ENCODE peak calls at places on chromosomes 13 and 19, in ten cellular contexts. C is breast epithelium, Q is heart right ventricle, W is upper lobe of right lung, B is BJ, N is mammary epithelial cell, U is thyroid gland, G is fibroblast of the aortic adventitia, L is ovary, R is endothelial cell. M is an unnamed sample.

GRCh38 chr19:13610042-13610691 is 103.9 kb upstream of the CACNA1A start:
- DNase-seq in C (no peak), Q (no peak), W (no peak), B (no peak), N (no peak), U (no peak), G (no peak), L (no peak), R (no peak), M (no peak)

GRCh38 chr19:52533901-52534300 is 6.4 kb downstream of the ZNF808 start:
- DNase-seq in C (peak), Q (peak), W (no peak), B (no peak), N (no peak), U (peak), G (no peak), L (no peak), R (no peak), M (no peak)

GRCh38 chr13:32752997-32753606 is 166.8 kb downstream of the PDS5B start:
- DNase-seq in C (no peak), Q (no peak), W (no peak), B (no peak), N (no peak), U (no peak), G (no peak), L (no peak), R (no peak), M (no peak)

GRCh38 chr13:36082396-36082795 is 48.8 kb downstream of the DCLK1 start:
- DNase-seq in C (no peak), Q (no peak), W (no peak), B (no peak), N (no peak), U (no peak), G (no peak), L (no peak), R (no peak), M (no peak)

GRCh38 chr19:4369888-4370260 is 26.5 kb downstream of the MPND start:
- DNase-seq in C (no peak), Q (no peak), W (peak), B (no peak), N (peak), U (peak), G (no peak), L (peak), R (peak), M (no peak)

GRCh38 chr13:74641586-74641985 is 507.4 kb upstream of the KLF12 start:
- DNase-seq in C (no peak), Q (no peak), W (no peak), B (no peak), N (peak), U (peak), G (peak), L (no peak), R (no peak), M (no peak)

GRCh38 chr13:38922170-38922569 is 68.5 kb downstream of the STOML3 start:
- DNase-seq in C (no peak), Q (no peak), W (no peak), B (no peak), N (no peak), U (no peak), G (no peak), L (no peak), R (no peak), M (no peak)

GRCh38 chr19:41882568-41883462 is at the start of gene ARHGEF1:
- DNase-seq in C (no peak), Q (peak), W (peak), B (no peak), N (peak), U (peak), G (no peak), L (peak), R (peak), M (no peak)

GRCh38 chr13:106096661-106097092 is 438.8 kb downstream of the EFNB2 start:
- DNase-seq in C (no peak), Q (no peak), W (no peak), B (no peak), N (peak), U (no peak), G (no peak), L (no peak), R (no peak), M (no peak)

GRCh38 chr19:36267061-36267845 is 52.3 kb downstream of the ZNF146 start:
- DNase-seq in C (no peak), Q (no peak), W (no peak), B (no peak), N (no peak), U (no peak), G (no peak), L (no peak), R (no peak), M (no peak)

GRCh38 chr19:1469936-1470863 is 8.8 kb downstream of the C19orf25 start:
- DNase-seq in C (peak), Q (peak), W (no peak), B (no peak), N (no peak), U (peak), G (no peak), L (peak), R (no peak), M (no peak)

GRCh38 chr19:1473056-1473400 is 6.0 kb downstream of the C19orf25 start:
- DNase-seq in C (no peak), Q (no peak), W (no peak), B (no peak), N (no peak), U (no peak), G (no peak), L (no peak), R (no peak), M (no peak)

GRCh38 chr19:1470864-1471513 is 8.0 kb downstream of the C19orf25 start:
- DNase-seq in C (no peak), Q (no peak), W (no peak), B (no peak), N (no peak), U (peak), G (no peak), L (no peak), R (no peak), M (no peak)

GRCh38 chr19:1472227-1473055 is 6.6 kb downstream of the C19orf25 start:
- DNase-seq in C (no peak), Q (no peak), W (no peak), B (no peak), N (no peak), U (no peak), G (no peak), L (no peak), R (no peak), M (no peak)

DNA sequence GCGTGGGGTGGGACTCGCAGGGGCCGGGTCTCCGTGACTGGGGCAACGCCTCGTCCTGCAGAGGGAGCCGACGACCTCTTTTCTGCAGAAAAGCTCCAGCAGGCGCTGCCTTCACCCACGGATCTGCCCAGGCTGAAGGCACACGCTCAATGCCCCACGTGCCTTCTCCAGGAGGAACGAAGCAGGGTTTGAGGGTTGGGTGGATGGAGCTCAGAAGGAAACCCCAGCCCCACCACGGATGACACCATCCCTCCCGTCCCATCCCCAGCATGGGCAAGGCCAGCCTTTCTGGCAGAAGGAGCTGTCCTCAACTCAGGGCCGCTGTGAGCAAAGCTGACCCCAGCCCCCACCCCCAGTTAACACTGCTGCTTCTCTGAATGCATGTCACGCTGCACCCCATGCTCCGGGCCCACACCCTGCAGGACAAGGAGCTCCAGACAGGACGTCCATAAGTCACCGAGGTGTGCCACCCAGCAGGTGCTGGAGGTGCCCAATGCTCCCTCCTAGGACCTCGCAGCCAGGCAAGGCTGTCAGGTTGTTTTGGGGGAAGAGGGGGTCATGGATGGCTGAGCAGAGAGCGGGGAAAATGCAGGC is 7.4 kb downstream of the C19orf25 start:
- DNase-seq in C (no peak), Q (no peak), W (no peak), B (no peak), N (no peak), U (no peak), G (no peak), L (no peak), R (no peak), M (no peak)
- TF ChIP-seq CTCF in C (no peak), Q (no peak), W (no peak), B (peak), N (no peak), U (no peak), G (peak), L (no peak), R (no peak), M (no peak)

GRCh38 chr13:80888421-80888820 is 547.5 kb upstream of the SPRY2 start:
- DNase-seq in C (no peak), Q (no peak), W (no peak), B (no peak), N (no peak), U (no peak), G (no peak), L (no peak), R (no peak), M (no peak)
- TF ChIP-seq CTCF in C (no peak), Q (no peak), W (no peak), B (no peak), N (no peak), U (no peak), G (no peak), L (no peak), R (no peak), M (no peak)

GRCh38 chr19:18202759-18203407 is 959 bp downstream of the RAB3A start:
- DNase-seq in C (no peak), Q (peak), W (peak), B (no peak), N (peak), U (peak), G (no peak), L (peak), R (peak), M (no peak)
- TF ChIP-seq CTCF in C (no peak), Q (peak), W (peak), B (peak), N (peak), U (peak), G (peak), L (no peak), R (peak), M (no peak)

DNA sequence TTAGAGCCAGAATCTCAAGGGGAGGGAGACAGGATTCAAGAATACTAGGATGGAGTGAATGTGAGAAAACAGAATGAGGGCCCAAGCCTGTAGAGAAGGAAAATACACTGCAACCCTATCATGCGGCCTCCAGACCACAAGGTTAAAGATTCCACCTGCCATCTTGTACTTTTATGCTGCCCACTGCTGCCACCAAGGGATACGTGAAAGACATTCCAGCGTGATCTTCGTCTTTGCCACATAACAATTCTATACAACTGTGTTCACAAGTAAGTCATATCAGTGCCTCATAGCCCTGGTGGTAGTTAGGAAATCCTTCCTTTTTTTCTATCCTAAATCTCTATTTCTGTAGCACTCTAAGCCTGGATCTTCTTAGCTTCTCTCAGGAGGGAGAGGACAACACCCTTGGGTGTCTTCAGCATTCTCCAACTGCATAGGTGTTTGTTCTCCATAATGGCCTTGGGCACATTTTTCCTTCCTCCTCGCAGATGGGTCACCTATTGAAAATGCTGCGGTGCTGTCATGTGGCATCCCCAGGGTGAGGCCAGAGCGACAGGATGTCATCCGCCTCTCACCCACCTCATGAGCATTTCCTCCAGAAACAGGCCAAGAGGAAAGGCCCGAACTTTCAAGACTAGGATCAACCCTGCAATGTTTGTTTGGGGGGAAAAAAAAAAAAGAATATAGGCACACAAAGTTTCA is 13.6 kb downstream of the TPT1 start:
- DNase-seq in C (no peak), Q (no peak), W (no peak), B (no peak), N (peak), U (no peak), G (no peak), L (no peak), R (no peak), M (no peak)
- TF ChIP-seq CTCF in C (no peak), Q (no peak), W (no peak), B (no peak), N (no peak), U (no peak), G (no peak), L (no peak), R (no peak), M (no peak)

DNA sequence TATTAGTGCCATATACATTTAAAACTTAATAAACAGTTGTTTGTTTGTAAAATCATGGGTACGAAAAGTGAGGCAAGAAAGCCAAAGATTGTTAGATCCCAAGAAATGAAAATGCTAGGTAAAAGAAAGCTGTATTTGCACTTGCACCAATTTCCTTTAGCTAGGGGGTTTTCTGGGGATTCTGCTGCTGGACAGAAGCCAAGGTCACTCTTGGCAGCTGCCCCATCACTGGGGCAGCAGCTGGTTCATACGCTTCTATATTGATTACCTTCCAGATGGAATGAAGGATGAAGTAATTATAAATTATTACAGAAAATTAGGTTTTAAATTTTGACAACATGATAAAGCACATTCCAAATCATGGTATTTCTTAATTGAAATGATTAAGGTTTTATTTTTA is 127.4 kb downstream of the SLITRK5 start:
- DNase-seq in C (no peak), Q (no peak), W (no peak), B (no peak), N (no peak), U (no peak), G (no peak), L (no peak), R (no peak), M (no peak)
- TF ChIP-seq CTCF in C (no peak), Q (no peak), W (no peak), B (no peak), N (no peak), U (no peak), G (no peak), L (no peak), R (no peak), M (no peak)

GRCh38 chr13:77034883-77035282 is 7.9 kb upstream of the FBXL3 start:
- DNase-seq in C (no peak), Q (no peak), W (no peak), B (no peak), N (peak), U (no peak), G (peak), L (no peak), R (no peak), M (no peak)
- TF ChIP-seq CTCF in C (no peak), Q (no peak), W (no peak), B (no peak), N (no peak), U (no peak), G (no peak), L (no peak), R (no peak), M (no peak)

GRCh38 chr19:47255947-47256687 is at the start of gene CCDC9:
- DNase-seq in C (peak), Q (peak), W (peak), B (no peak), N (peak), U (peak), G (peak), L (peak), R (peak), M (peak)
- TF ChIP-seq CTCF in C (no peak), Q (no peak), W (no peak), B (no peak), N (no peak), U (peak), G (no peak), L (no peak), R (no peak), M (no peak)

GRCh38 chr13:37602743-37603381 is 4.3 kb upstream of the POSTN start:
- DNase-seq in C (no peak), Q (no peak), W (no peak), B (no peak), N (no peak), U (no peak), G (peak), L (no peak), R (no peak), M (no peak)

GRCh38 chr13:37599509-37599908 is 941 bp upstream of the POSTN start:
- DNase-seq in C (no peak), Q (no peak), W (no peak), B (no peak), N (no peak), U (no peak), G (peak), L (no peak), R (no peak), M (no peak)

GRCh38 chr13:37595162-37595561 is 3.4 kb downstream of the POSTN start:
- DNase-seq in C (no peak), Q (no peak), W (no peak), B (no peak), N (peak), U (no peak), G (peak), L (no peak), R (no peak), M (no peak)

GRCh38 chr13:37597477-37597876 is 1.1 kb downstream of the POSTN start:
- DNase-seq in C (no peak), Q (no peak), W (no peak), B (no peak), N (no peak), U (no peak), G (no peak), L (no peak), R (no peak), M (no peak)

GRCh38 chr13:37598572-37598971 is at the start of gene POSTN:
- DNase-seq in C (no peak), Q (no peak), W (no peak), B (no peak), N (no peak), U (no peak), G (peak), L (no peak), R (no peak), M (no peak)
- TF ChIP-seq CTCF in C (no peak), Q (no peak), W (no peak), B (no peak), N (no peak), U (no peak), G (no peak), L (no peak), R (no peak), M (no peak)

GRCh38 chr19:18867751-18868150 is 28.2 kb downstream of the CERS1 start:
- DNase-seq in C (no peak), Q (no peak), W (no peak), B (no peak), N (no peak), U (no peak), G (no peak), L (no peak), R (no peak), M (no peak)

GRCh38 chr19:18869231-18869575 is 26.8 kb downstream of the CERS1 start:
- DNase-seq in C (no peak), Q (no peak), W (no peak), B (no peak), N (no peak), U (no peak), G (no peak), L (no peak), R (no peak), M (no peak)

GRCh38 chr19:18867199-18867598 is 28.8 kb downstream of the CERS1 start:
- DNase-seq in C (no peak), Q (no peak), W (no peak), B (no peak), N (no peak), U (no peak), G (no peak), L (no peak), R (no peak), M (no peak)

GRCh38 chr19:18869781-18870530 is 26.0 kb downstream of the CERS1 start:
- DNase-seq in C (no peak), Q (no peak), W (no peak), B (no peak), N (no peak), U (no peak), G (no peak), L (no peak), R (no peak), M (no peak)

GRCh38 chr19:18868380-18869230 is 27.4 kb downstream of the CERS1 start:
- DNase-seq in C (no peak), Q (no peak), W (no peak), B (no peak), N (no peak), U (no peak), G (no peak), L (peak), R (no peak), M (no peak)
- TF ChIP-seq CTCF in C (no peak), Q (no peak), W (no peak), B (no peak), N (no peak), U (no peak), G (no peak), L (no peak), R (no peak), M (no peak)

DNA sequence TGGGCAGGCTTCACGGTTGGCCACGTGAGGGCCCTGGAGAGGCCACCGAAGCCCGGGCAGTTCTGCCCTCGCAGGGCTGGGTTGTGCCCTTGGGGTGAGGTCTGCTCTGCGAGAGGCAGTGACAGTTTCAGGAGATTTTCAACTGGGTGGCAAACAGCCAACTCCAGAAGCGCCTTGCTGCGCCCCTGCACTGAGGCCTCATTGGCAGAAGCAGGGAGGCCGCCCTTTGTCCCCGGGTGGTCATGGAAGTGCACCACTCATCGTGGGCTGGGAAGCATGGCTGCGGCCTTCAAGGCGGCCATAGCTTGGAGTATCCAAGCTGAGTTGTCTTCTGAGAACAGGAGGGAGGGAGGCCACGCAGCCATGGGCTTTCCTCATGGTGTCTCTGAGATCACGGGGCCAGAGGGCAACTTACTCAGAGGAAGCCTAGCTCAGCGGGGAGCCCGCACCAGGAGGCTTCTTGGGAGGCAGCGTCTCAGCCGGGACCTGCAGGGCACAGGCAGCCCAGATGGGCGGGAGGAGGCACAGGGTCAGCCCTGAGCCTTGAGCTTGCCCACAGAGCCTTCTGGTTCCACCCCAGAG is 14.8 kb downstream of the PLEKHJ1 start:
- DNase-seq in C (no peak), Q (no peak), W (no peak), B (no peak), N (no peak), U (no peak), G (no peak), L (no peak), R (no peak), M (no peak)
- TF ChIP-seq CTCF in C (no peak), Q (no peak), W (no peak), B (no peak), N (no peak), U (no peak), G (no peak), L (no peak), R (no peak), M (no peak)

M was measured in omental fat pad.